ENCODE peak calls at places on chromosomes 13 and 19, in four cellular contexts. O is HepG2, M is A549, U is GM12878. C is an unnamed sample.
A peak's percentile ranks its signal among the peaks of the same experiment; 100 is the strongest.

GRCh38 chr13:49303533-49304252 is 56.0 kb downstream of the CDADC1 start:
- DNase-seq in U (no peak), M (no peak), O (peak; percentile 86), C (no peak)

GRCh38 chr13:87368639-87369038 is 302.5 kb upstream of the SLITRK5 start:
- DNase-seq in M (no peak), O (no peak), U (no peak), C (no peak)

GRCh38 chr13:100589178-100589725 is 663 bp upstream of the GGACT start:
- DNase-seq in O (no peak), M (no peak), U (no peak), C (no peak)

GRCh38 chr19:1045247-1045603 is 5.3 kb downstream of the ABCA7 start:
- DNase-seq in U (no peak), M (peak; percentile 91), O (peak; percentile 89), C (peak; percentile 97)

GRCh38 chr13:76976488-76976887 is 15.4 kb upstream of the CLN5 start:
- DNase-seq in U (no peak), M (no peak), O (no peak), C (no peak)

GRCh38 chr13:32473650-32474049 is 45.7 kb upstream of the N4BP2L1 start:
- DNase-seq in M (no peak), U (no peak), O (no peak), C (no peak)

GRCh38 chr19:5805465-5806132 is 732 bp downstream of the NRTN start:
- DNase-seq in U (no peak), O (peak; percentile 65), M (peak; percentile 62), C (peak; percentile 86)

GRCh38 chr19:10390652-10391286 is 10.4 kb upstream of the TYK2 start:
- DNase-seq in M (peak; percentile 78), U (no peak), O (peak; percentile 64), C (peak; percentile 66)

GRCh38 chr19:33462112-33462726 is 59.4 kb downstream of the PEPD start:
- DNase-seq in M (no peak), O (no peak), U (no peak), C (no peak)

GRCh38 chr13:44906758-44907157 is 82.5 kb downstream of the NUFIP1 start:
- DNase-seq in M (no peak), U (no peak), O (no peak), C (no peak)

DNA sequence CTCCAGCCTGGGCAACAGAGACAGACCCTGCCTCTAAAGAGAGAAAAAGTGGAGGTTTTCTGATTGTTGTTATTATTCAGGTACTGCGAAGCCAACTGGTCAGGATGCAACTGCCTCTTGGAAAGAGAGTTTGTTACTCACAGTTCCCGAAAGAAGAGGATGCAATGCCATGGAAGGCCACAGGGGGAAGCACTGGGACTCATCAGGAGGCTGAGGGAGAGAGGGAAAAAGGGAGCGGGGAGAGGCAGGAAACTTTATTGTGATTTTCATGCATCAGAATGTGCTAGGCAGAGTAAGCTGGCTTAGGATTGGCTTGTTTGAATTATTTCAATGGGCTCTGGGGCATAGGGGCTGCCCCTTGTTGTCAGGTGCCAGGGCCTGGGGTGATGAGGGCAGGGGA is 27.6 kb downstream of the MYO9B start:
- DNase-seq in U (no peak), M (peak; percentile 58), O (peak; percentile 56), C (peak; percentile 49)
- TF ChIP-seq POLR2AphosphoS2 in U (no peak), M (no peak), O (no peak), C (no peak)

DNA sequence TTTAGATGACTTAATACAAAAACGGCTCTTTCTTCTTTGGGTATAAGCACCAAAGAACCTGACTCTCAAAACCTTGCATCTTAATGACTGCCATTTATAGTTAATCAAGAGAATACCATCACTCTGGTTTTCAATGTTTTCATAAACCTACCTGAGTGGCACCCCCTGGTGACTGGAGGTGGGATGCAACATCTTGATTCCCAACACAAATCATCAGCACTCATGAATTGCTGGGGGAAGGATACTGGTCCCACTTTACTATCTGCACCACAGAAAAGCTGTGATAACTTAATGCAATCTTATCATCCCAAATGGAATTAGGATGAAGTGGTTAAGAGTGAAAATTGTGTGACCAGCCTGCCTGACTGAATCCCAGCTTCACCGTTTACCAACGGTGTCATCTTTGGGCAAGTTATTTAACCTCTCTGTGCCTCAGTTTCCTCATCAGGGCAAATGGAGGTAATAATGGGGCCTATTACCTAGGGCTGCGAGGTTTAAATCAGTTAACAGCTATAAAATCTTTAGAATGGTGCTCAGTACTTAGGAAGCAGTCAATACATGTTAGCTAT is 366.4 kb downstream of the KLF12 start:
- DNase-seq in O (peak; percentile 9), M (peak; percentile 1), U (no peak), C (peak; percentile 1)
- TF ChIP-seq POLR2AphosphoS2 in O (no peak), M (no peak), U (no peak), C (no peak)

GRCh38 chr19:44356383-44357111 is at the start of gene ZNF112:
- DNase-seq in U (peak; percentile 11), M (peak; percentile 98), O (peak; percentile 94), C (peak; percentile 43)
- TF ChIP-seq POLR2AphosphoS2 in U (no peak), M (no peak), O (no peak), C (no peak)

GRCh38 chr13:103948477-103948876 is 882.3 kb upstream of the SLC10A2 start:
- DNase-seq in M (no peak), U (no peak), O (no peak), C (no peak)

GRCh38 chr13:103953859-103954258 is 887.6 kb upstream of the SLC10A2 start:
- DNase-seq in U (no peak), M (no peak), O (no peak), C (no peak)

DNA sequence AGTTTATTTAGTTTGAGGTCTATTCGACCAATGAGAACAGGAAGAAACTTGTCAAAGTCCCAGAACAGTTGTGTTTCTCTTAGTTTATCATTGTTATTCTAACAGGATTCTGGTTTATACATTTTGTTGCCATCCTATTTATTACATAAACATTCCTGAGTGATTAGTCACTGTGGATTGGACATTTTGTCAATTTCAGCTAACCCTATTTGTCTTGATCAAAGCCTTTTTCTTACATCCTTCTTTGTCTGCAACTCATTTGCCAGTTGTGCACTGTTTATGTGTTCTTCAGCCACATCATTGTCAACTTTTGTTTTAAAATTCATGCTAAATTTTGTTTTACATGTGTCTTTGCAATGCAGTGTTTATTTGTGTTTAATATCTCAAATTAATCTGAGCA is 886.0 kb upstream of the SLC10A2 start:
- DNase-seq in O (no peak), M (no peak), U (no peak), C (no peak)
- TF ChIP-seq POLR2AphosphoS2 in O (no peak), M (no peak), U (no peak), C (no peak)